ENCODE peak calls at places on chromosome 20, in ten cellular contexts. F, W, P, K, I, O, Y, C, Z and D are unnamed samples.

GRCh38 chr20:21509597-21510331 is 4.1 kb downstream of the NKX2-2 start:
- DNase-seq in F (no peak), K (no peak), P (no peak), Y (peak), O (peak), C (no peak), I (no peak), W (peak), Z (peak), D (no peak)

GRCh38 chr20:3203315-3204123 is 963 bp downstream of the DDRGK1 start:
- DNase-seq in O (peak), F (peak), P (no peak), I (peak), W (peak), Y (peak), K (no peak), C (no peak), Z (peak), D (no peak)

GRCh38 chr20:21125072-21125848 is 622 bp upstream of the KIZ start:
- DNase-seq in C (peak), P (no peak), Y (peak), Z (peak), F (peak), W (peak), O (peak), K (no peak), I (peak), D (no peak)

GRCh38 chr20:63968136-63968927 is 1.4 kb downstream of the ZNF512B start:
- DNase-seq in W (no peak), O (no peak), I (peak), Z (no peak), K (no peak), P (no peak), F (no peak), C (peak), Y (no peak), D (no peak)

GRCh38 chr20:3749689-3750639 is 17.5 kb downstream of the HSPA12B start:
- DNase-seq in I (peak), F (peak), Y (peak), W (peak), P (no peak), C (no peak), O (peak), K (peak), Z (no peak), D (no peak)

GRCh38 chr20:20237093-20237959 is 130.6 kb upstream of the INSM1 start:
- DNase-seq in Z (peak), I (peak), F (peak), K (no peak), C (peak), O (peak), W (peak), Y (peak), P (no peak), D (peak)

GRCh38 chr20:32914031-32914430 is 55.3 kb downstream of the EFCAB8 start:
- DNase-seq in C (no peak), Z (no peak), W (no peak), I (no peak), P (peak), K (no peak), F (no peak), O (no peak), Y (no peak), D (no peak)

GRCh38 chr20:61052195-61052594 is 199.9 kb upstream of the CDH4 start:
- DNase-seq in C (no peak), F (no peak), I (no peak), K (no peak), P (no peak), W (no peak), Z (no peak), Y (peak), O (no peak), D (no peak)

GRCh38 chr20:58569211-58570125 is 54.3 kb upstream of the APCDD1L start:
- DNase-seq in I (no peak), W (no peak), F (no peak), Z (no peak), P (no peak), Y (no peak), O (no peak), C (no peak), K (no peak), D (no peak)

GRCh38 chr20:48723308-48724264 is 104.2 kb downstream of the PREX1 start:
- DNase-seq in O (no peak), Z (no peak), I (no peak), K (no peak), C (peak), Y (no peak), P (no peak), F (peak), W (no peak), D (no peak)
- TF ChIP-seq CTCF in O (no peak), Z (no peak), I (no peak), K (no peak), C (no peak), Y (no peak), P (no peak), F (peak), W (no peak), D (no peak)

GRCh38 chr20:38747495-38748096 is 664 bp upstream of the ACTR5 start:
- DNase-seq in Y (no peak), K (no peak), C (no peak), P (no peak), W (no peak), Z (no peak), O (no peak), I (no peak), F (no peak), D (no peak)

GRCh38 chr20:38751360-38751976 is 3.2 kb downstream of the ACTR5 start:
- DNase-seq in I (no peak), C (no peak), W (peak), P (no peak), O (peak), F (peak), K (no peak), Y (peak), Z (peak), D (no peak)

GRCh38 chr20:38748097-38748862 is at the start of gene ACTR5:
- DNase-seq in P (peak), W (peak), Y (peak), Z (peak), I (peak), C (peak), K (peak), O (peak), F (peak), D (peak)

GRCh38 chr20:38748863-38749153 is 548 bp downstream of the ACTR5 start:
- DNase-seq in I (no peak), Z (no peak), C (no peak), K (no peak), F (no peak), O (no peak), W (peak), Y (no peak), P (no peak), D (peak)

GRCh38 chr20:38745757-38746156 is 2.5 kb upstream of the ACTR5 start:
- DNase-seq in P (no peak), C (no peak), K (no peak), Z (no peak), Y (no peak), I (no peak), F (no peak), W (no peak), O (no peak), D (no peak)
- TF ChIP-seq CTCF in P (no peak), C (no peak), K (no peak), Z (no peak), Y (no peak), I (no peak), F (no peak), W (no peak), O (no peak), D (no peak)

DNA sequence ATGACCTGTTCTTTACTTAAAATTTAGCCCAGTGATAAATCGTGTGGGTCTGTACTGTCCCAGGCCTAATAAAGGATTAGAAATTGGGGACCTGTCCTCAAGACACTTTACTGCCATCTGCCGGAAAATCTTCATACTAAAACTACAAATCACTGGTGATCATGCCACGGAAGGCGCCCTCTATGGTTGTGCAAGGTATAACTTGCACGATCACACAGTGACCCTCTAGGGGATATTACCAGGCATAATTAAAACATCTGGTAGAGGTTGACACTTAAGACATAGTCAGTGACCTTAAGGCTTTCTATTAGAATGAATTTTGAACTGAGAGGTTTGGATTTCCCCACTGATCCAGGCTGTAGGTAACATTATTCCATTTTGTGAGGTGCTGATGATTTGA is 172.6 kb downstream of the BMP2 start:
- DNase-seq in P (no peak), Y (peak), I (no peak), F (peak), W (no peak), K (no peak), Z (no peak), O (peak), C (no peak), D (no peak)
- TF ChIP-seq CTCF in P (peak), Y (no peak), I (peak), F (peak), W (no peak), K (peak), Z (peak), O (peak), C (no peak), D (no peak)

GRCh38 chr20:35699127-35699913 is at the start of the genes NFS1 and ROMO1:
- DNase-seq in Z (peak), Y (peak), P (peak), F (peak), C (peak), K (peak), I (peak), W (peak), O (peak), D (peak)
- TF ChIP-seq CTCF in Z (no peak), Y (peak), P (peak), F (peak), C (peak), K (peak), I (no peak), W (no peak), O (peak), D (peak)